ENCODE peak calls at places on chromosomes 2 and 18, in ten cellular contexts. One of them, this sample, is unnamed.
A peak's percentile ranks its signal among the peaks of the same experiment; 100 is the strongest.

GRCh38 chr2:143949121-143949848 is 570.6 kb downstream of the ZEB2 start:
- DNase-seq in NB4: no peak
- DNase-seq in A549: no peak
- DNase-seq in ovary: no peak
- DNase-seq in nephron progenitor cell: no peak
- DNase-seq in SK-N-SH: no peak
- DNase-seq in bronchial epithelial cell: no peak
- DNase-seq in cardiac fibroblast: peak; percentile 36
- DNase-seq in cardiac muscle cell: no peak
- DNase-seq in CD14-positive monocyte: no peak
- DNase-seq in this sample: peak; percentile 26

GRCh38 chr18:36451454-36452251 is 154.1 kb downstream of the FHOD3 start:
- DNase-seq in NB4: no peak
- DNase-seq in A549: no peak
- DNase-seq in ovary: no peak
- DNase-seq in nephron progenitor cell: no peak
- DNase-seq in SK-N-SH: no peak
- DNase-seq in bronchial epithelial cell: peak; percentile 70
- DNase-seq in cardiac fibroblast: peak; percentile 15
- DNase-seq in cardiac muscle cell: no peak
- DNase-seq in CD14-positive monocyte: no peak
- DNase-seq in this sample: no peak

GRCh38 chr18:295756-296155 is 27.9 kb upstream of the THOC1 start:
- DNase-seq in NB4: no peak
- DNase-seq in A549: no peak
- DNase-seq in ovary: no peak
- DNase-seq in nephron progenitor cell: no peak
- DNase-seq in SK-N-SH: no peak
- DNase-seq in bronchial epithelial cell: no peak
- DNase-seq in cardiac fibroblast: no peak
- DNase-seq in cardiac muscle cell: no peak
- DNase-seq in CD14-positive monocyte: no peak
- DNase-seq in this sample: no peak

GRCh38 chr2:73291093-73291460 is 2.3 kb downstream of the EGR4 start:
- DNase-seq in NB4: peak; percentile 78
- DNase-seq in A549: peak; percentile 41
- DNase-seq in ovary: no peak
- DNase-seq in nephron progenitor cell: peak; percentile 93
- DNase-seq in SK-N-SH: peak; percentile 33
- DNase-seq in bronchial epithelial cell: peak; percentile 33
- DNase-seq in cardiac fibroblast: peak; percentile 68
- DNase-seq in cardiac muscle cell: peak; percentile 89
- DNase-seq in CD14-positive monocyte: no peak
- DNase-seq in this sample: peak; percentile 11

GRCh38 chr2:201432551-201433388 is 18.5 kb downstream of the TRAK2 start:
- DNase-seq in NB4: peak; percentile 23
- DNase-seq in A549: no peak
- DNase-seq in ovary: peak; percentile 36
- DNase-seq in nephron progenitor cell: no peak
- DNase-seq in SK-N-SH: peak; percentile 80
- DNase-seq in bronchial epithelial cell: no peak
- DNase-seq in cardiac fibroblast: peak; percentile 44
- DNase-seq in cardiac muscle cell: no peak
- DNase-seq in CD14-positive monocyte: no peak
- DNase-seq in this sample: peak; percentile 15

GRCh38 chr2:210591663-210592062 is 35.3 kb downstream of the CPS1 start:
- DNase-seq in NB4: no peak
- DNase-seq in A549: no peak
- DNase-seq in ovary: no peak
- DNase-seq in nephron progenitor cell: no peak
- DNase-seq in SK-N-SH: no peak
- DNase-seq in bronchial epithelial cell: no peak
- DNase-seq in cardiac fibroblast: no peak
- DNase-seq in cardiac muscle cell: no peak
- DNase-seq in CD14-positive monocyte: no peak
- DNase-seq in this sample: no peak

GRCh38 chr2:240233891-240234502 is 93.5 kb upstream of the OTOS start:
- DNase-seq in NB4: no peak
- DNase-seq in A549: no peak
- DNase-seq in ovary: peak; percentile 34
- DNase-seq in nephron progenitor cell: no peak
- DNase-seq in SK-N-SH: no peak
- DNase-seq in bronchial epithelial cell: no peak
- DNase-seq in cardiac fibroblast: no peak
- DNase-seq in cardiac muscle cell: no peak
- DNase-seq in CD14-positive monocyte: peak; percentile 36
- DNase-seq in this sample: no peak

GRCh38 chr2:101089419-101089818 is 61.8 kb downstream of the TBC1D8 start:
- DNase-seq in NB4: peak; percentile 22
- DNase-seq in A549: no peak
- DNase-seq in ovary: no peak
- DNase-seq in nephron progenitor cell: no peak
- DNase-seq in SK-N-SH: no peak
- DNase-seq in bronchial epithelial cell: no peak
- DNase-seq in cardiac fibroblast: no peak
- DNase-seq in cardiac muscle cell: no peak
- DNase-seq in CD14-positive monocyte: no peak
- DNase-seq in this sample: no peak

GRCh38 chr2:161223139-161223732 is 63.0 kb downstream of the TANK start:
- DNase-seq in NB4: peak; percentile 56
- DNase-seq in A549: no peak
- DNase-seq in ovary: no peak
- DNase-seq in nephron progenitor cell: no peak
- DNase-seq in SK-N-SH: no peak
- DNase-seq in bronchial epithelial cell: peak; percentile 61
- DNase-seq in cardiac fibroblast: peak; percentile 77
- DNase-seq in cardiac muscle cell: peak; percentile 43
- DNase-seq in CD14-positive monocyte: no peak
- DNase-seq in this sample: peak; percentile 50

GRCh38 chr2:70767094-70767698 is 804 bp downstream of the ADD2 start:
- DNase-seq in NB4: peak; percentile 33
- DNase-seq in A549: peak; percentile 45
- DNase-seq in ovary: no peak
- DNase-seq in nephron progenitor cell: peak; percentile 67
- DNase-seq in SK-N-SH: peak; percentile 85
- DNase-seq in bronchial epithelial cell: no peak
- DNase-seq in cardiac fibroblast: no peak
- DNase-seq in cardiac muscle cell: peak; percentile 47
- DNase-seq in CD14-positive monocyte: no peak
- DNase-seq in this sample: no peak

GRCh38 chr2:204264746-204265145 is 280.5 kb upstream of the PARD3B start:
- DNase-seq in NB4: no peak
- DNase-seq in A549: no peak
- DNase-seq in ovary: no peak
- DNase-seq in nephron progenitor cell: no peak
- DNase-seq in SK-N-SH: no peak
- DNase-seq in bronchial epithelial cell: no peak
- DNase-seq in cardiac fibroblast: no peak
- DNase-seq in cardiac muscle cell: no peak
- DNase-seq in CD14-positive monocyte: no peak
- DNase-seq in this sample: no peak

GRCh38 chr2:204272089-204272488 is 273.2 kb upstream of the PARD3B start:
- DNase-seq in NB4: no peak
- DNase-seq in A549: no peak
- DNase-seq in ovary: no peak
- DNase-seq in nephron progenitor cell: no peak
- DNase-seq in SK-N-SH: no peak
- DNase-seq in bronchial epithelial cell: no peak
- DNase-seq in cardiac fibroblast: no peak
- DNase-seq in cardiac muscle cell: no peak
- DNase-seq in CD14-positive monocyte: no peak
- DNase-seq in this sample: no peak

GRCh38 chr2:204268971-204269370 is 276.3 kb upstream of the PARD3B start:
- DNase-seq in NB4: no peak
- DNase-seq in A549: no peak
- DNase-seq in ovary: no peak
- DNase-seq in nephron progenitor cell: no peak
- DNase-seq in SK-N-SH: no peak
- DNase-seq in bronchial epithelial cell: peak; percentile 39
- DNase-seq in cardiac fibroblast: no peak
- DNase-seq in cardiac muscle cell: no peak
- DNase-seq in CD14-positive monocyte: no peak
- DNase-seq in this sample: no peak

GRCh38 chr2:204265701-204266310 is 279.5 kb upstream of the PARD3B start:
- DNase-seq in NB4: no peak
- DNase-seq in A549: no peak
- DNase-seq in ovary: no peak
- DNase-seq in nephron progenitor cell: no peak
- DNase-seq in SK-N-SH: no peak
- DNase-seq in bronchial epithelial cell: no peak
- DNase-seq in cardiac fibroblast: no peak
- DNase-seq in cardiac muscle cell: no peak
- DNase-seq in CD14-positive monocyte: no peak
- DNase-seq in this sample: no peak

DNA sequence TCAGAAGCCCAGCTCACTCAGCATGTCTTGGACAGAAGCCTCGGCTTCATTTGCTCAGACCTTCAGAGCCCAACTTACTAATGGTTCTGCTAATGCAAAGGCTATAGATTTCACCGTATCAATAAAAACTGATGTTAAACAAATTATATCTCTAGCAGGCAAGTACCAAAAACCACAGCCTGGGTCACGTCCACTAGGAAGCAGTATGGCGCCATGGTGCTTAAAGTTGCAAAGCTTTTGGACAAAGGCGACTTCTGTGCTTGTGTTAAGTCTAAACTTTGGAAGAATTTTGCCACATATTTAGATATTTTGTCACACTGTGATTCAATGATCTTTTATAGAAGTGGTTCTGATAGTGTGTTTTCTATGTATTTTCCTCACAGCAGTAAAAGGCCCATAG is 276.8 kb upstream of the PARD3B start:
- DNase-seq in NB4: no peak
- DNase-seq in A549: no peak
- DNase-seq in ovary: no peak
- DNase-seq in nephron progenitor cell: no peak
- DNase-seq in SK-N-SH: no peak
- DNase-seq in bronchial epithelial cell: no peak
- DNase-seq in cardiac fibroblast: peak; percentile 9
- DNase-seq in cardiac muscle cell: no peak
- DNase-seq in CD14-positive monocyte: no peak
- DNase-seq in this sample: peak; percentile 11
- TF ChIP-seq CTCF in NB4: no peak
- TF ChIP-seq CTCF in A549: no peak
- TF ChIP-seq CTCF in ovary: no peak
- TF ChIP-seq CTCF in nephron progenitor cell: no peak
- TF ChIP-seq CTCF in SK-N-SH: no peak
- TF ChIP-seq CTCF in bronchial epithelial cell: no peak
- TF ChIP-seq CTCF in cardiac fibroblast: no peak
- TF ChIP-seq CTCF in cardiac muscle cell: no peak
- TF ChIP-seq CTCF in CD14-positive monocyte: no peak
- TF ChIP-seq CTCF in this sample: peak; percentile 50

GRCh38 chr2:238879621-238880377 is 31.9 kb downstream of the TWIST2 start:
- DNase-seq in NB4: no peak
- DNase-seq in A549: no peak
- DNase-seq in ovary: no peak
- DNase-seq in nephron progenitor cell: no peak
- DNase-seq in SK-N-SH: no peak
- DNase-seq in bronchial epithelial cell: no peak
- DNase-seq in cardiac fibroblast: no peak
- DNase-seq in cardiac muscle cell: no peak
- DNase-seq in CD14-positive monocyte: no peak
- DNase-seq in this sample: no peak
- TF ChIP-seq CTCF in NB4: no peak
- TF ChIP-seq CTCF in A549: no peak
- TF ChIP-seq CTCF in ovary: no peak
- TF ChIP-seq CTCF in nephron progenitor cell: no peak
- TF ChIP-seq CTCF in SK-N-SH: no peak
- TF ChIP-seq CTCF in bronchial epithelial cell: no peak
- TF ChIP-seq CTCF in cardiac fibroblast: no peak
- TF ChIP-seq CTCF in cardiac muscle cell: no peak
- TF ChIP-seq CTCF in CD14-positive monocyte: no peak
- TF ChIP-seq CTCF in this sample: no peak

GRCh38 chr2:157901325-157901724 is 25.2 kb upstream of the ACVR1 start:
- DNase-seq in NB4: no peak
- DNase-seq in A549: no peak
- DNase-seq in ovary: no peak
- DNase-seq in nephron progenitor cell: no peak
- DNase-seq in SK-N-SH: no peak
- DNase-seq in bronchial epithelial cell: no peak
- DNase-seq in cardiac fibroblast: no peak
- DNase-seq in cardiac muscle cell: no peak
- DNase-seq in CD14-positive monocyte: no peak
- DNase-seq in this sample: no peak
- TF ChIP-seq CTCF in NB4: peak; percentile 15
- TF ChIP-seq CTCF in A549: peak; percentile 10
- TF ChIP-seq CTCF in ovary: no peak
- TF ChIP-seq CTCF in nephron progenitor cell: no peak
- TF ChIP-seq CTCF in SK-N-SH: peak; percentile 28
- TF ChIP-seq CTCF in bronchial epithelial cell: peak; percentile 5
- TF ChIP-seq CTCF in cardiac fibroblast: peak; percentile 28
- TF ChIP-seq CTCF in cardiac muscle cell: peak; percentile 25
- TF ChIP-seq CTCF in CD14-positive monocyte: peak; percentile 19
- TF ChIP-seq CTCF in this sample: peak; percentile 58

GRCh38 chr2:152715854-152716428 is 1.3 kb downstream of the PRPF40A start:
- DNase-seq in NB4: peak; percentile 86
- DNase-seq in A549: peak; percentile 64
- DNase-seq in ovary: no peak
- DNase-seq in nephron progenitor cell: peak; percentile 30
- DNase-seq in SK-N-SH: peak; percentile 37
- DNase-seq in bronchial epithelial cell: peak; percentile 48
- DNase-seq in cardiac fibroblast: peak; percentile 53
- DNase-seq in cardiac muscle cell: peak; percentile 12
- DNase-seq in CD14-positive monocyte: no peak
- DNase-seq in this sample: peak; percentile 29
- TF ChIP-seq CTCF in NB4: peak; percentile 93
- TF ChIP-seq CTCF in A549: peak; percentile 64
- TF ChIP-seq CTCF in ovary: no peak
- TF ChIP-seq CTCF in nephron progenitor cell: peak; percentile 66
- TF ChIP-seq CTCF in SK-N-SH: peak; percentile 73
- TF ChIP-seq CTCF in bronchial epithelial cell: peak; percentile 41
- TF ChIP-seq CTCF in cardiac fibroblast: peak; percentile 66
- TF ChIP-seq CTCF in cardiac muscle cell: peak; percentile 55
- TF ChIP-seq CTCF in CD14-positive monocyte: peak; percentile 27
- TF ChIP-seq CTCF in this sample: peak; percentile 81

This sample was measured in HFFc6.